ENCODE peak calls at places on chromosomes 1 and 21, in six cellular contexts. E is K562, M is HepG2, V is endothelial cell of umbilical vein, Q is GM12878, J is H1. H is an unnamed sample.

GRCh38 chr1:65432918-65433317 is 12.4 kb downstream of the LEPR start:
- DNase-seq in E (no peak), M (no peak), V (no peak), Q (no peak), J (no peak), H (no peak)

GRCh38 chr1:82807563-82807962 is 1006.8 kb downstream of the ADGRL2 start:
- DNase-seq in E (no peak), M (no peak), V (no peak), Q (no peak), J (no peak), H (no peak)

GRCh38 chr1:12600335-12600734 is 17.7 kb downstream of the DHRS3 start:
- DNase-seq in E (no peak), M (no peak), V (no peak), Q (no peak), J (no peak), H (no peak)

GRCh38 chr1:218350909-218351616 is 5.9 kb downstream of the TGFB2 start:
- DNase-seq in E (no peak), M (no peak), V (peak; percentile 79), Q (no peak), J (no peak), H (no peak)

GRCh38 chr1:201426395-201427310 is 5.1 kb upstream of the TNNI1 start:
- DNase-seq in E (no peak), M (no peak), V (no peak), Q (no peak), J (no peak), H (no peak)

GRCh38 chr1:56188855-56189254 is 390.5 kb downstream of the PLPP3 start:
- DNase-seq in E (no peak), M (peak; percentile 89), V (no peak), Q (no peak), J (no peak), H (no peak)

GRCh38 chr1:235588916-235589515 is 60.6 kb downstream of the GNG4 start:
- DNase-seq in E (no peak), M (no peak), V (no peak), Q (no peak), J (no peak), H (no peak)

GRCh38 chr1:229621663-229622062 is 4.3 kb downstream of the TAF5L start:
- DNase-seq in E (no peak), M (no peak), V (no peak), Q (no peak), J (no peak), H (no peak)

GRCh38 chr1:26373281-26373680 is 731 bp upstream of the ZNF683 start:
- DNase-seq in E (no peak), M (no peak), V (no peak), Q (no peak), J (no peak), H (no peak)

GRCh38 chr21:44757731-44758130 is 43.9 kb downstream of the UBE2G2 start:
- DNase-seq in E (no peak), M (no peak), V (no peak), Q (no peak), J (peak; percentile 36), H (no peak)

DNA sequence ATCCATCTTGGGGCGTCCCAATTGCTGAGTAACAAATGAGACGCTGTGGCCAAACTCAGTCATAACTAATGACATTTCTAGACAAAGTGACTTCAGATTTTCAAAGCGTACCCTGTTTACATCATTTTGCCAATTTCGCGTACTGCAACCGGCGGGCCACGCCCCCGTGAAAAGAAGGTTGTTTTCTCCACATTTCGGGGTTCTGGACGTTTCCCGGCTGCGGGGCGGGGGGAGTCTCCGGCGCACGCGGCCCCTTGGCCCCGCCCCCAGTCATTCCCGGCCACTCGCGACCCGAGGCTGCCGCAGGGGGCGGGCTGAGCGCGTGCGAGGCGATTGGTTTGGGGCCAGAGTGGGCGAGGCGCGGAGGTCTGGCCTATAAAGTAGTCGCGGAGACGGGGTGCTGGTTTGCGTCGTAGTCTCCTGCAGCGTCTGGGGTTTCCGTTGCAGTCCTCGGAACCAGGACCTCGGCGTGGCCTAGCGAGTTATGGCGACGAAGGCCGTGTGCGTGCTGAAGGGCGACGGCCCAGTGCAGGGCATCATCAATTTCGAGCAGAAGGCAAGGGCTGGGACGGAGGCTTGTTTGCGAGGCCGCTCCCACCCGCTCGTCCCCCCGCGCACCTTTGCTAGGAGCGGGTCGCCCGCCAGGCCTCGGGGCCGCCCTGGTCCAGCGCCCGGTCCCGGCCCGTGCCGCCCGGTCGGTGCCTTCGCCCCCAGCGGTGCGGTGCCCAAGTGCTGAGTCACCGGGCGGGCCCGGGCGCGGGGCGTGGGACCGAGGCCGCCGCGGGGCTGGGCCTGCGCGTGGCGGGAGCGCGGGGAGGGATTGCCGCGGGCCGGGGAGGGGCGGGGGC is at the start of gene SOD1:
- DNase-seq in E (peak; percentile 98), M (peak; percentile 85), V (peak; percentile 92), Q (peak; percentile 75), J (peak; percentile 94), H (peak; percentile 81)
- TF ChIP-seq POLR2A in E (peak; percentile 99), M (peak; percentile 99), V (peak; percentile 96), Q (peak; percentile 100), J (peak; percentile 76), H (peak; percentile 98)

DNA sequence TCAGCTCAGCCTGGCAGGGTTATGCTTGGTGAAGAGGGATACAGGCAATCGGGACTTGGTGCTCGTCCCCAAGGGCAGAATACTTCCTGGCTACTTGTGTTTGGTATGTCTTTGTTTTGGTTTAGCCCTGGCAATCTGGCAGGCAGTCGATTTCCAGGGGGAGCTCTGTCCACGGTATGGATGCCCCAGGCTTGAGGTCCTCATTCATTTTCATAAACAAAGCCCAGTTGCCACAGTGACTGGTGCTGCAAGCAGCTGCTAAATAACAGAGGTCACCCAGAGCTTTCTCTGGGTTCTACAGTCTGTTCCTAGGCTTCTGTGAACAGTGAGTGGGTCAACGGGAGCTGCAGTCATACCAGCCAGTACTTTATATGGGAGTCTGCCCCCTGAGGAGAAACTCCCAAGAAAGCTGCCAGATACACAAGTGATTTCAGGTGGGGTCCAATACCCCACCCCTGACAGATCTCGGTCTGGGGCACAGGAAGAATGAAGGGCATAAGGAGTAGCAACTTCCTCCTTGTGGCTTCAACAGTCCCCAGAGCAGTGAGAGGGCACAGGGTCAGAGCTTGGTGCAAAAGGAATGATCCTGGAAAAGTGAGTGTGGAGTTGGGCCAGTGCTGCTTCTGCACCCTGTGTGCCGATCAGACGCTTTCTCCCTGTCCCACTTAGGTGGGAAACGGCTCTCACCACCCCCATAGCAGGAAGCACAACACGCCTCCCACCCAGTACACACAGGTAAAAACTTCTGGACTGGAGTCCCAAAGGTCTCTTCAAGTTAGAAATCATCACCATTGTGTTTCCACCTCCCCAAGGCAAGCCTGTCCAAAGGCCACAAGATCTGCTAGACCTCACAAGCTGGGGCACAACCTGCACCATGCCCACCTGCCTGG is 55.5 kb downstream of the TGFBR3 start:
- DNase-seq in E (no peak), M (peak; percentile 84), V (peak; percentile 95), Q (no peak), J (no peak), H (no peak)
- TF ChIP-seq CTCF in E (no peak), M (peak; percentile 45), V (peak; percentile 67), Q (no peak), J (no peak), H (no peak)

GRCh38 chr1:68046423-68046822 is 4.0 kb downstream of the DIRAS3 start:
- DNase-seq in E (no peak), M (no peak), V (no peak), Q (no peak), J (no peak), H (no peak)

GRCh38 chr1:68046885-68047658 is 3.4 kb downstream of the DIRAS3 start:
- DNase-seq in E (peak; percentile 9), M (no peak), V (no peak), Q (no peak), J (no peak), H (no peak)

GRCh38 chr1:68051475-68051874 is 1.0 kb upstream of the DIRAS3 start:
- DNase-seq in E (no peak), M (no peak), V (peak; percentile 77), Q (no peak), J (peak; percentile 64), H (no peak)

GRCh38 chr1:68047659-68048026 is 2.8 kb downstream of the DIRAS3 start:
- DNase-seq in E (no peak), M (no peak), V (no peak), Q (no peak), J (no peak), H (no peak)

DNA sequence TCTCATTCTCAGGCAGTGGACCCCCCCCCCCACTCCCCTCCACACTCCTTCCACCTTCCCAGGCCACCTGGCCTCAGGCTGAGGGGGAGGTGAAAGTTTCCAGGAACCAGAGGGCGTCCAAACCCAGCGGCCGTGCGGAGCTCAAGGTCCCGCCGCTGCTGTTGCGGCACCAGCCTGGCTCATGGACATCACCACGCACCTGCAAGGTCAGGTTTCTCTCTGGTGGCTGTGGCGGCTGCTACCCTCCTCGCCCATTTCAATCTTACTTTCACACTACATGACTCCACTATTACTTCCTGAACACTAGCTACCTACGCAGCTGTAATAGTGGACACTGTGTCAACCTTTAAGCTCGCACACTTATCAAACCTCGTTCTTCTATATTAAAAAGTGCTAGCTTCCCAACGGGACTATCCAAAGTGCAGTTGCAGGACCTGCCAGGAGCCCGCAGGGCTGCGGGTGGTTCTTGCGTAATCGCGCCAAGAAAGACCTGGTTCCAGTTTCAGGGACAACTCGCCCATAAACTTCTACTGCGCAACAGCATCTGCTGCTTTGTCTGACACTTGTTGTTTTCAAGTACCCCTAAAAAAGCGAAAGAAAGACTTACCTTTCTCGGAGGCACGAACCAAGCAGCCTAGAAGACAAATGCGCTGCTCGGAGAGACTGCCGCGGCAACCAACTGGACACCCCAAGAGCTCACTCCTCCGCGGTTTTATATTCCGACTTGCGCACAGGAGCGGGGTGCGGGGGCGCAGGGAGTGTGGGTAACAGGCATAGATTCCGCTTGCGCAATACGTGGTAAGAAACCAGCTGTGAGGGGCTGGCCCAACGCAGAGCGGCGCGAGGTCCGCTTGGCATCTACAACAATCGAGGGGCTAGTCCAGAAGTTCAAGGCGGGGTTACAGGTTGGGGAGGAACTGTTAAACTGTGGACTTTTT is at the start of gene DIRAS3:
- DNase-seq in E (no peak), M (no peak), V (peak; percentile 54), Q (no peak), J (no peak), H (peak; percentile 10)
- TF ChIP-seq EZH2 in E (no peak), M (no peak), V (no peak), Q (no peak), J (peak; percentile 52), H (no peak)

GRCh38 chr1:41889506-41890414 is 29.0 kb downstream of the HIVEP3 start:
- DNase-seq in E (no peak), M (no peak), V (no peak), Q (no peak), J (no peak), H (no peak)

GRCh38 chr1:41890841-41891311 is 27.8 kb downstream of the HIVEP3 start:
- DNase-seq in E (no peak), M (no peak), V (peak; percentile 38), Q (no peak), J (no peak), H (no peak)

GRCh38 chr1:41892211-41892840 is 26.4 kb downstream of the HIVEP3 start:
- DNase-seq in E (no peak), M (no peak), V (no peak), Q (no peak), J (no peak), H (no peak)

GRCh38 chr1:41888756-41889155 is 30.0 kb downstream of the HIVEP3 start:
- DNase-seq in E (no peak), M (no peak), V (no peak), Q (no peak), J (peak; percentile 26), H (no peak)

DNA sequence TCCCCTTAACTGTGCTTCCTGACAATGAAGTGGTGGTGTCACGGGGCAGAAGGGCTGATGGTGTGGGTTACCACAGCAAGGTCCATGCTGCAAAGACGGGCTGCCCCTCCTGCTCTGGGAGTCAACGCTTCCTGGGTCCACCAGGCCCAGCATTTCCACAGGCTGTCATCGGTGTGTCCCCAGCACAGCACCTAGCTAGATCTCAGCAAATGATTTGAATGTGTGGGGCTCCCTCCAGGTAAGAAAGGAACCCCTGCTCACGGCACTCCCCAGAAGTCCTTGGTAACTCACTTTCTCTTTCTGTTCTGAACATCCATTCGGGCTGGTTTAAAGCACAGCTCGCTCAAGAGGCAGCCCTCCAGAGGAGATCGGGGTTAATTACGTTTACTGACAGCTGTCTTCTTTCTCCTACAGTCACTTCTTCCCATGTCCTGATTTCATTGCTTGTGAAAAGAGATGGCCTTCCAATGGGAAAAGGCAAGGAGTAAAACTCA is 27.3 kb downstream of the HIVEP3 start:
- DNase-seq in E (no peak), M (peak; percentile 10), V (peak; percentile 62), Q (peak; percentile 68), J (no peak), H (no peak)
- TF ChIP-seq POLR2A in E (no peak), M (no peak), V (no peak), Q (peak; percentile 73), J (no peak), H (no peak)

H was measured in HCT116.